ENCODE peak calls at places on chromosome 5, in eight cellular contexts. One of them, this sample, is unnamed. For H3K27me3, the result is how much of the 10 kb centered on the place peaks cover.

GRCh38 chr5:80967500-80968181 is 7.5 kb downstream of the RASGRF2 start:
- DNase-seq in H7: no peak
- DNase-seq in CD8-positive, alpha-beta memory T cell: no peak
- DNase-seq in neural progenitor cell: no peak
- DNase-seq in PC-9: peak
- DNase-seq in lower lobe of right lung: no peak
- DNase-seq in mesendoderm: no peak
- DNase-seq in CD8-positive, alpha-beta T cell: no peak
- DNase-seq in this sample: no peak

GRCh38 chr5:96742519-96742918 is 65.2 kb downstream of the ERAP1 start:
- DNase-seq in H7: no peak
- DNase-seq in CD8-positive, alpha-beta memory T cell: no peak
- DNase-seq in neural progenitor cell: no peak
- DNase-seq in PC-9: no peak
- DNase-seq in lower lobe of right lung: no peak
- DNase-seq in mesendoderm: no peak
- DNase-seq in CD8-positive, alpha-beta T cell: no peak
- DNase-seq in this sample: no peak

GRCh38 chr5:90347462-90347861 is 62.1 kb downstream of the CETN3 start:
- DNase-seq in H7: no peak
- DNase-seq in CD8-positive, alpha-beta memory T cell: no peak
- DNase-seq in neural progenitor cell: no peak
- DNase-seq in PC-9: no peak
- DNase-seq in lower lobe of right lung: no peak
- DNase-seq in mesendoderm: no peak
- DNase-seq in CD8-positive, alpha-beta T cell: no peak
- DNase-seq in this sample: no peak

GRCh38 chr5:109053995-109054417 is 306.3 kb downstream of the FER start:
- DNase-seq in H7: no peak
- DNase-seq in CD8-positive, alpha-beta memory T cell: no peak
- DNase-seq in neural progenitor cell: no peak
- DNase-seq in PC-9: no peak
- DNase-seq in lower lobe of right lung: no peak
- DNase-seq in mesendoderm: no peak
- DNase-seq in CD8-positive, alpha-beta T cell: no peak
- DNase-seq in this sample: no peak

GRCh38 chr5:15850939-15851341 is 328.7 kb downstream of the MARCHF11 start:
- DNase-seq in H7: no peak
- DNase-seq in CD8-positive, alpha-beta memory T cell: no peak
- DNase-seq in neural progenitor cell: no peak
- DNase-seq in PC-9: no peak
- DNase-seq in lower lobe of right lung: no peak
- DNase-seq in mesendoderm: no peak
- DNase-seq in CD8-positive, alpha-beta T cell: no peak
- DNase-seq in this sample: no peak

GRCh38 chr5:100950975-100951374 is 47.9 kb upstream of the ST8SIA4 start:
- DNase-seq in H7: no peak
- DNase-seq in CD8-positive, alpha-beta memory T cell: no peak
- DNase-seq in neural progenitor cell: no peak
- DNase-seq in PC-9: no peak
- DNase-seq in lower lobe of right lung: no peak
- DNase-seq in mesendoderm: no peak
- DNase-seq in CD8-positive, alpha-beta T cell: no peak
- DNase-seq in this sample: no peak

GRCh38 chr5:117761190-117761589 is 1186.6 kb upstream of the SEMA6A start:
- DNase-seq in H7: no peak
- DNase-seq in CD8-positive, alpha-beta memory T cell: no peak
- DNase-seq in neural progenitor cell: no peak
- DNase-seq in PC-9: no peak
- DNase-seq in lower lobe of right lung: no peak
- DNase-seq in mesendoderm: peak
- DNase-seq in CD8-positive, alpha-beta T cell: no peak
- DNase-seq in this sample: no peak

GRCh38 chr5:24714757-24715156 is 70.0 kb upstream of the CDH10 start:
- DNase-seq in H7: no peak
- DNase-seq in CD8-positive, alpha-beta memory T cell: no peak
- DNase-seq in neural progenitor cell: no peak
- DNase-seq in PC-9: no peak
- DNase-seq in lower lobe of right lung: no peak
- DNase-seq in mesendoderm: no peak
- DNase-seq in CD8-positive, alpha-beta T cell: no peak
- DNase-seq in this sample: no peak

GRCh38 chr5:84411832-84412605 is 27.3 kb upstream of the EDIL3 start:
- DNase-seq in H7: no peak
- DNase-seq in CD8-positive, alpha-beta memory T cell: no peak
- DNase-seq in neural progenitor cell: no peak
- DNase-seq in PC-9: no peak
- DNase-seq in lower lobe of right lung: no peak
- DNase-seq in mesendoderm: no peak
- DNase-seq in CD8-positive, alpha-beta T cell: no peak
- DNase-seq in this sample: no peak

GRCh38 chr5:177154003-177154643 is 20.6 kb downstream of the NSD1 start:
- DNase-seq in H7: no peak
- DNase-seq in CD8-positive, alpha-beta memory T cell: no peak
- DNase-seq in neural progenitor cell: no peak
- DNase-seq in PC-9: no peak
- DNase-seq in lower lobe of right lung: no peak
- DNase-seq in mesendoderm: peak
- DNase-seq in CD8-positive, alpha-beta T cell: no peak
- DNase-seq in this sample: peak

GRCh38 chr5:111453290-111453689 is 59.0 kb downstream of the STARD4 start:
- DNase-seq in H7: no peak
- DNase-seq in CD8-positive, alpha-beta memory T cell: no peak
- DNase-seq in neural progenitor cell: no peak
- DNase-seq in PC-9: no peak
- DNase-seq in lower lobe of right lung: no peak
- DNase-seq in mesendoderm: no peak
- DNase-seq in CD8-positive, alpha-beta T cell: no peak
- DNase-seq in this sample: no peak

GRCh38 chr5:89351975-89352374 is 469.0 kb upstream of the MEF2C start:
- DNase-seq in H7: no peak
- DNase-seq in CD8-positive, alpha-beta memory T cell: no peak
- DNase-seq in neural progenitor cell: no peak
- DNase-seq in PC-9: no peak
- DNase-seq in lower lobe of right lung: no peak
- DNase-seq in mesendoderm: no peak
- DNase-seq in CD8-positive, alpha-beta T cell: no peak
- DNase-seq in this sample: no peak

GRCh38 chr5:43855418-43855817 is 252.4 kb downstream of the NNT start:
- DNase-seq in H7: no peak
- DNase-seq in CD8-positive, alpha-beta memory T cell: no peak
- DNase-seq in neural progenitor cell: no peak
- DNase-seq in PC-9: no peak
- DNase-seq in lower lobe of right lung: no peak
- DNase-seq in mesendoderm: peak
- DNase-seq in CD8-positive, alpha-beta T cell: no peak
- DNase-seq in this sample: no peak

GRCh38 chr5:177545487-177546261 is 8.7 kb downstream of the FAM193B start:
- DNase-seq in H7: no peak
- DNase-seq in CD8-positive, alpha-beta memory T cell: no peak
- DNase-seq in neural progenitor cell: no peak
- DNase-seq in PC-9: no peak
- DNase-seq in lower lobe of right lung: peak
- DNase-seq in mesendoderm: no peak
- DNase-seq in CD8-positive, alpha-beta T cell: no peak
- DNase-seq in this sample: peak

GRCh38 chr5:176611435-176611834 is 1.5 kb upstream of the GPRIN1 start:
- DNase-seq in H7: peak
- DNase-seq in CD8-positive, alpha-beta memory T cell: peak
- DNase-seq in neural progenitor cell: peak
- DNase-seq in PC-9: peak
- DNase-seq in lower lobe of right lung: peak
- DNase-seq in mesendoderm: peak
- DNase-seq in CD8-positive, alpha-beta T cell: peak
- DNase-seq in this sample: peak

GRCh38 chr5:158922816-158923215 is 176.9 kb downstream of the EBF1 start:
- DNase-seq in H7: no peak
- DNase-seq in CD8-positive, alpha-beta memory T cell: no peak
- DNase-seq in neural progenitor cell: no peak
- DNase-seq in PC-9: no peak
- DNase-seq in lower lobe of right lung: no peak
- DNase-seq in mesendoderm: no peak
- DNase-seq in CD8-positive, alpha-beta T cell: no peak
- DNase-seq in this sample: no peak

GRCh38 chr5:25694805-25695204 is 1050.0 kb upstream of the CDH10 start:
- DNase-seq in H7: no peak
- DNase-seq in CD8-positive, alpha-beta memory T cell: no peak
- DNase-seq in neural progenitor cell: no peak
- DNase-seq in PC-9: no peak
- DNase-seq in lower lobe of right lung: no peak
- DNase-seq in mesendoderm: no peak
- DNase-seq in CD8-positive, alpha-beta T cell: no peak
- DNase-seq in this sample: no peak

GRCh38 chr5:120517607-120518252 is 53.6 kb downstream of the PRR16 start:
- DNase-seq in H7: no peak
- DNase-seq in CD8-positive, alpha-beta memory T cell: no peak
- DNase-seq in neural progenitor cell: no peak
- DNase-seq in PC-9: no peak
- DNase-seq in lower lobe of right lung: no peak
- DNase-seq in mesendoderm: no peak
- DNase-seq in CD8-positive, alpha-beta T cell: no peak
- DNase-seq in this sample: no peak

DNA sequence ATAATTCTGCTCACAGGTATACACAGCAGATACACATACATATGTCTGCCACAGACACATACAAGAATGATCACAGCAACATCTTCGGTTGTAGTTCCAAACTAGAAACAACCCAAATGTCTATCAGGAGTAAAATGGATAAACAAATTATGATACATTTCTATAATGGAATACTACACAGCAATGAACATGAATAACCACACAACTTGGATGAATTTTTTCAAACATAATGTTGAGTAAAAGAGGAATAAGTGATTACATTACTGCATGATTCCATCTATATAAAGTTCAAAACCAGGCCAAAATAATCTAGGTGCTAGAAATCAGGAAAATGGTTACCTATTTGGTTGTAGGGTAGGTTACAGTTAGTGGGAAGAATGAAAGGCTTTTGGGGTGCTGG is 4.6 kb upstream of the EGFLAM start:
- DNase-seq in H7: no peak
- DNase-seq in CD8-positive, alpha-beta memory T cell: no peak
- DNase-seq in neural progenitor cell: no peak
- DNase-seq in PC-9: no peak
- DNase-seq in lower lobe of right lung: no peak
- DNase-seq in mesendoderm: no peak
- DNase-seq in CD8-positive, alpha-beta T cell: no peak
- DNase-seq in this sample: no peak
- H3K27me3 ChIP-seq in H7: under half
- H3K27me3 ChIP-seq in CD8-positive, alpha-beta memory T cell: under half
- H3K27me3 ChIP-seq in neural progenitor cell: half or more
- H3K27me3 ChIP-seq in PC-9: half or more
- H3K27me3 ChIP-seq in lower lobe of right lung: half or more
- H3K27me3 ChIP-seq in mesendoderm: under half
- H3K27me3 ChIP-seq in CD8-positive, alpha-beta T cell: under half
- H3K27me3 ChIP-seq in this sample: under half

GRCh38 chr5:173282916-173283315 is 45.3 kb downstream of the STC2 start:
- DNase-seq in H7: no peak
- DNase-seq in CD8-positive, alpha-beta memory T cell: no peak
- DNase-seq in neural progenitor cell: no peak
- DNase-seq in PC-9: no peak
- DNase-seq in lower lobe of right lung: no peak
- DNase-seq in mesendoderm: no peak
- DNase-seq in CD8-positive, alpha-beta T cell: no peak
- DNase-seq in this sample: no peak
- H3K4me3 ChIP-seq in H7: no peak
- H3K4me3 ChIP-seq in CD8-positive, alpha-beta memory T cell: no peak
- H3K4me3 ChIP-seq in neural progenitor cell: no peak
- H3K4me3 ChIP-seq in PC-9: no peak
- H3K4me3 ChIP-seq in lower lobe of right lung: no peak
- H3K4me3 ChIP-seq in mesendoderm: no peak
- H3K4me3 ChIP-seq in CD8-positive, alpha-beta T cell: no peak
- H3K4me3 ChIP-seq in this sample: no peak

GRCh38 chr5:144209421-144209820 is 38.7 kb downstream of the KCTD16 start:
- DNase-seq in H7: no peak
- DNase-seq in CD8-positive, alpha-beta memory T cell: no peak
- DNase-seq in neural progenitor cell: no peak
- DNase-seq in PC-9: no peak
- DNase-seq in lower lobe of right lung: no peak
- DNase-seq in mesendoderm: no peak
- DNase-seq in CD8-positive, alpha-beta T cell: no peak
- DNase-seq in this sample: no peak
- H3K27me3 ChIP-seq in H7: under half
- H3K27me3 ChIP-seq in CD8-positive, alpha-beta memory T cell: under half
- H3K27me3 ChIP-seq in neural progenitor cell: under half
- H3K27me3 ChIP-seq in PC-9: half or more
- H3K27me3 ChIP-seq in lower lobe of right lung: under half
- H3K27me3 ChIP-seq in mesendoderm: under half
- H3K27me3 ChIP-seq in CD8-positive, alpha-beta T cell: under half
- H3K27me3 ChIP-seq in this sample: under half

GRCh38 chr5:67013719-67014118 is 182.9 kb downstream of the CD180 start:
- DNase-seq in H7: no peak
- DNase-seq in CD8-positive, alpha-beta memory T cell: no peak
- DNase-seq in neural progenitor cell: no peak
- DNase-seq in PC-9: no peak
- DNase-seq in lower lobe of right lung: no peak
- DNase-seq in mesendoderm: no peak
- DNase-seq in CD8-positive, alpha-beta T cell: no peak
- DNase-seq in this sample: no peak

GRCh38 chr5:67012241-67012640 is 184.4 kb downstream of the CD180 start:
- DNase-seq in H7: no peak
- DNase-seq in CD8-positive, alpha-beta memory T cell: no peak
- DNase-seq in neural progenitor cell: no peak
- DNase-seq in PC-9: no peak
- DNase-seq in lower lobe of right lung: no peak
- DNase-seq in mesendoderm: no peak
- DNase-seq in CD8-positive, alpha-beta T cell: no peak
- DNase-seq in this sample: no peak

GRCh38 chr5:67014191-67014590 is 182.4 kb downstream of the CD180 start:
- DNase-seq in H7: no peak
- DNase-seq in CD8-positive, alpha-beta memory T cell: no peak
- DNase-seq in neural progenitor cell: no peak
- DNase-seq in PC-9: no peak
- DNase-seq in lower lobe of right lung: no peak
- DNase-seq in mesendoderm: no peak
- DNase-seq in CD8-positive, alpha-beta T cell: no peak
- DNase-seq in this sample: no peak

GRCh38 chr5:67014957-67015400 is 181.6 kb downstream of the CD180 start:
- DNase-seq in H7: no peak
- DNase-seq in CD8-positive, alpha-beta memory T cell: no peak
- DNase-seq in neural progenitor cell: no peak
- DNase-seq in PC-9: no peak
- DNase-seq in lower lobe of right lung: no peak
- DNase-seq in mesendoderm: no peak
- DNase-seq in CD8-positive, alpha-beta T cell: no peak
- DNase-seq in this sample: no peak

DNA sequence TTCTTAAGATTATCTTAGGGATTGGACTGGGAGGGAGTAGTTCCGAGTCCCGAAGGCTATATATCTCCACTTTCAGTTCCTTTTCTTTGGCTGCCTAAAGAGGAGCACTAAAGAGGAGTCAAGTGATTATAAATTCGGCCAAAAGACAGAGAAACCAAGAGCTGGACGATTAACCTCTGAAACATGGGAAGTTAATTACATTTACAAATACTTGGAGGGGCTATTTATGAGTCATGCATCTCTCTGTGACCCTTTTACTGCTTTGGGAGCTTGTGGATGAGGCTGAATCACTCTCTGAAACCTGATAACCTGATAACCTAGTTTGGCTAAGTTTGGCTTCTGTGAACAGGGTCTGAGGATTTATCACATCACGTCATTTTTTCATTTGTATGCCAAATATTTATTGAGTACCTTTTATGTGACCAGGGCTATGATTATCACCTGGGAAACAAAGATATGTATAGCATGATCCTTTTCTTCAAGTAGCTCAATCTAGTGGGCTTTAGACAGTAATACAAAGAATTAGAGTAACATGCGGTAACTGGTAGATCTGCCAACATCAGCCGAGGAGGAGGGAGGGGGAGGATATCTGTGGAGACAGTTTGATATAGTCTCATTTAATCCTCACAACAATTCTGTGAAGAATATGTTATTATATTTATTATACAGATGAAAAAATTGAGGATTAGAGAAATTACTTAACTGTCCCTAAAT is 180.9 kb downstream of the CD180 start:
- DNase-seq in H7: no peak
- DNase-seq in CD8-positive, alpha-beta memory T cell: no peak
- DNase-seq in neural progenitor cell: no peak
- DNase-seq in PC-9: no peak
- DNase-seq in lower lobe of right lung: no peak
- DNase-seq in mesendoderm: peak
- DNase-seq in CD8-positive, alpha-beta T cell: no peak
- DNase-seq in this sample: no peak
- H3K4me3 ChIP-seq in H7: no peak
- H3K4me3 ChIP-seq in CD8-positive, alpha-beta memory T cell: no peak
- H3K4me3 ChIP-seq in neural progenitor cell: no peak
- H3K4me3 ChIP-seq in PC-9: peak
- H3K4me3 ChIP-seq in lower lobe of right lung: peak
- H3K4me3 ChIP-seq in mesendoderm: no peak
- H3K4me3 ChIP-seq in CD8-positive, alpha-beta T cell: no peak
- H3K4me3 ChIP-seq in this sample: peak

This sample was measured in aorta.